ENCODE peak calls at places on chromosomes 4 and X, in six cellular contexts. Q is HTR-8/SVneo; K is dorsolateral prefrontal cortex; X is naive thymus-derived CD4-positive, alpha-beta T cell; B is left lung; R is choroid plexus epithelial cell. P is an unnamed sample.

GRCh38 chrX:18424482-18425198 is 768 bp upstream of the CDKL5 start:
- DNase-seq in Q (no peak), K (peak; percentile 51), X (peak; percentile 15), B (no peak), R (peak; percentile 52), P (peak; percentile 26)

GRCh38 chr4:1382776-1383727 is 23.2 kb downstream of the NKX1-1 start:
- DNase-seq in Q (no peak), K (no peak), X (no peak), B (no peak), R (no peak), P (no peak)

GRCh38 chr4:38523524-38524448 is 140.2 kb upstream of the KLF3 start:
- DNase-seq in Q (no peak), K (no peak), X (no peak), B (peak; percentile 38), R (peak; percentile 21), P (no peak)

GRCh38 chrX:42778096-42778495 is at the start of gene PPP1R2C:
- DNase-seq in Q (no peak), K (no peak), X (no peak), B (no peak), R (no peak), P (no peak)

GRCh38 chr4:55475394-55476243 is 71.1 kb downstream of the CLOCK start:
- DNase-seq in Q (no peak), K (no peak), X (no peak), B (no peak), R (peak; percentile 72), P (no peak)

GRCh38 chr4:139367421-139368090 is 65.3 kb upstream of the NDUFC1 start:
- DNase-seq in Q (peak; percentile 12), K (no peak), X (no peak), B (no peak), R (peak; percentile 47), P (no peak)

GRCh38 chr4:177519481-177520270 is 77.4 kb upstream of the AGA start:
- DNase-seq in Q (no peak), K (no peak), X (no peak), B (no peak), R (peak; percentile 14), P (no peak)

GRCh38 chr4:6250235-6250983 is 19.2 kb upstream of the WFS1 start:
- DNase-seq in Q (peak; percentile 72), K (no peak), X (peak; percentile 39), B (no peak), R (peak; percentile 80), P (peak; percentile 74)

GRCh38 chrX:42530027-42530426 is 247.9 kb downstream of the PPP1R2C start:
- DNase-seq in Q (no peak), K (no peak), X (no peak), B (no peak), R (peak; percentile 52), P (no peak)

GRCh38 chr4:71941001-71941400 is 90.8 kb upstream of the NPFFR2 start:
- DNase-seq in Q (peak; percentile 0), K (no peak), X (no peak), B (no peak), R (peak; percentile 4), P (no peak)

GRCh38 chr4:173457893-173458292 is 59.0 kb upstream of the SCRG1 start:
- DNase-seq in Q (no peak), K (no peak), X (no peak), B (no peak), R (no peak), P (no peak)

GRCh38 chrX:124690495-124690894 is 344.1 kb downstream of the SH2D1A start:
- DNase-seq in Q (no peak), K (no peak), X (no peak), B (no peak), R (no peak), P (no peak)

GRCh38 chr4:88264338-88264737 is 20.0 kb downstream of the PPM1K start:
- DNase-seq in Q (no peak), K (no peak), X (no peak), B (no peak), R (no peak), P (no peak)

GRCh38 chr4:148071009-148071408 is 339.1 kb downstream of the ARHGAP10 start:
- DNase-seq in Q (no peak), K (no peak), X (no peak), B (no peak), R (no peak), P (no peak)

GRCh38 chrX:129721870-129722269 is 16.9 kb upstream of the XPNPEP2 start:
- DNase-seq in Q (no peak), K (no peak), X (no peak), B (no peak), R (no peak), P (no peak)

GRCh38 chr4:8504279-8505007 is 63.9 kb downstream of the TRMT44 start:
- DNase-seq in Q (no peak), K (no peak), X (no peak), B (no peak), R (no peak), P (no peak)

GRCh38 chrX:102746134-102746584 is 25.6 kb downstream of the GPRASP3 start:
- DNase-seq in Q (no peak), K (peak; percentile 50), X (no peak), B (peak; percentile 47), R (peak; percentile 22), P (peak; percentile 11)

GRCh38 chr4:180630012-180630411 is 1613.2 kb upstream of the TENM3 start:
- DNase-seq in Q (no peak), K (no peak), X (no peak), B (no peak), R (no peak), P (no peak)

GRCh38 chr4:20403846-20404245 is 152.1 kb downstream of the SLIT2 start:
- DNase-seq in Q (no peak), K (no peak), X (no peak), B (no peak), R (no peak), P (no peak)

GRCh38 chr4:120830204-120830603 is 92.3 kb downstream of the PRDM5 start:
- DNase-seq in Q (no peak), K (no peak), X (no peak), B (no peak), R (peak; percentile 33), P (no peak)

GRCh38 chrX:120512627-120513026 is 43.5 kb upstream of the LAMP2 start:
- DNase-seq in Q (no peak), K (no peak), X (no peak), B (no peak), R (no peak), P (no peak)

GRCh38 chr4:88041626-88042025 is 34.2 kb downstream of the PKD2 start:
- DNase-seq in Q (no peak), K (no peak), X (no peak), B (no peak), R (no peak), P (no peak)

GRCh38 chr4:62490635-62491034 is 1290.5 kb downstream of the ADGRL3 start:
- DNase-seq in Q (peak; percentile 11), K (no peak), X (no peak), B (no peak), R (peak; percentile 3), P (no peak)

GRCh38 chr4:15006416-15007024 is 4.2 kb downstream of the CPEB2 start:
- DNase-seq in Q (no peak), K (no peak), X (peak; percentile 14), B (no peak), R (peak; percentile 55), P (peak; percentile 22)

GRCh38 chr4:16642897-16643296 is 255.5 kb downstream of the LDB2 start:
- DNase-seq in Q (peak; percentile 14), K (no peak), X (no peak), B (no peak), R (peak; percentile 30), P (no peak)

GRCh38 chrX:119272882-119273806 is 37.1 kb downstream of the PGRMC1 start:
- DNase-seq in Q (no peak), K (no peak), X (peak; percentile 32), B (peak; percentile 51), R (peak; percentile 58), P (peak; percentile 52)

GRCh38 chr4:183987987-183988392 is 82.9 kb downstream of the STOX2 start:
- DNase-seq in Q (peak; percentile 81), K (peak; percentile 72), X (no peak), B (peak; percentile 66), R (peak; percentile 84), P (no peak)

GRCh38 chr4:41399191-41399590 is 138.8 kb upstream of the LIMCH1 start:
- DNase-seq in Q (no peak), K (no peak), X (no peak), B (no peak), R (no peak), P (no peak)

GRCh38 chr4:158209825-158210807 is at the start of gene TMEM144:
- DNase-seq in Q (peak; percentile 81), K (peak; percentile 95), X (no peak), B (peak; percentile 95), R (peak; percentile 94), P (peak; percentile 11)

GRCh38 chr4:76960014-76960413 is 10.5 kb downstream of the SEPTIN11 start:
- DNase-seq in Q (no peak), K (no peak), X (no peak), B (no peak), R (peak; percentile 46), P (no peak)

GRCh38 chr4:168797176-168797575 is 212.9 kb downstream of the CBR4 start:
- DNase-seq in Q (peak; percentile 62), K (no peak), X (no peak), B (no peak), R (peak; percentile 87), P (no peak)

GRCh38 chrX:140440891-140441290 is 64.0 kb downstream of the SOX3 start:
- DNase-seq in Q (no peak), K (no peak), X (no peak), B (no peak), R (no peak), P (no peak)

GRCh38 chrX:154378059-154378798 is 866 bp upstream of the EMD start:
- DNase-seq in Q (no peak), K (peak; percentile 61), X (peak; percentile 50), B (peak; percentile 65), R (no peak), P (no peak)

P was measured in B cell.